ENCODE peak calls at places on chromosomes 2 and 18, in six cellular contexts. One of them, this sample, is unnamed.

GRCh38 chr18:76452357-76452756 is 42.7 kb downstream of the ZNF516 start:
- DNase-seq in MV-4-11: peak
- DNase-seq in CD8-positive, alpha-beta T cell: no peak
- DNase-seq in activated T-helper 1 cell treated with Interleukin-2 at 50 U/mL for 16 hours: no peak
- DNase-seq in activated CD4-positive, CD25-positive, alpha-beta regulatory T cell: no peak
- DNase-seq in GF-D8: peak
- DNase-seq in this sample: no peak

GRCh38 chr2:105005170-105005569 is 32.7 kb upstream of the MRPS9 start:
- DNase-seq in MV-4-11: no peak
- DNase-seq in CD8-positive, alpha-beta T cell: no peak
- DNase-seq in activated T-helper 1 cell treated with Interleukin-2 at 50 U/mL for 16 hours: no peak
- DNase-seq in activated CD4-positive, CD25-positive, alpha-beta regulatory T cell: no peak
- DNase-seq in GF-D8: no peak
- DNase-seq in this sample: no peak

GRCh38 chr2:112939425-112939824 is 28.5 kb downstream of the IL37 start:
- DNase-seq in MV-4-11: no peak
- DNase-seq in CD8-positive, alpha-beta T cell: no peak
- DNase-seq in activated T-helper 1 cell treated with Interleukin-2 at 50 U/mL for 16 hours: no peak
- DNase-seq in activated CD4-positive, CD25-positive, alpha-beta regulatory T cell: no peak
- DNase-seq in GF-D8: no peak
- DNase-seq in this sample: no peak

GRCh38 chr18:79368681-79369080 is 27.0 kb upstream of the NFATC1 start:
- DNase-seq in MV-4-11: no peak
- DNase-seq in CD8-positive, alpha-beta T cell: no peak
- DNase-seq in activated T-helper 1 cell treated with Interleukin-2 at 50 U/mL for 16 hours: no peak
- DNase-seq in activated CD4-positive, CD25-positive, alpha-beta regulatory T cell: no peak
- DNase-seq in GF-D8: peak
- DNase-seq in this sample: no peak

GRCh38 chr18:7870855-7871254 is 303.7 kb downstream of the PTPRM start:
- DNase-seq in MV-4-11: no peak
- DNase-seq in CD8-positive, alpha-beta T cell: no peak
- DNase-seq in activated T-helper 1 cell treated with Interleukin-2 at 50 U/mL for 16 hours: no peak
- DNase-seq in activated CD4-positive, CD25-positive, alpha-beta regulatory T cell: no peak
- DNase-seq in GF-D8: no peak
- DNase-seq in this sample: no peak

GRCh38 chr2:168835961-168836360 is 33.5 kb downstream of the NOSTRIN start:
- DNase-seq in MV-4-11: no peak
- DNase-seq in CD8-positive, alpha-beta T cell: no peak
- DNase-seq in activated T-helper 1 cell treated with Interleukin-2 at 50 U/mL for 16 hours: no peak
- DNase-seq in activated CD4-positive, CD25-positive, alpha-beta regulatory T cell: no peak
- DNase-seq in GF-D8: no peak
- DNase-seq in this sample: no peak

GRCh38 chr2:55490554-55490953 is 29.0 kb upstream of the CFAP36 start:
- DNase-seq in MV-4-11: no peak
- DNase-seq in CD8-positive, alpha-beta T cell: no peak
- DNase-seq in activated T-helper 1 cell treated with Interleukin-2 at 50 U/mL for 16 hours: no peak
- DNase-seq in activated CD4-positive, CD25-positive, alpha-beta regulatory T cell: no peak
- DNase-seq in GF-D8: no peak
- DNase-seq in this sample: peak

GRCh38 chr18:58977801-58978200 is 113.1 kb downstream of the ZNF532 start:
- DNase-seq in MV-4-11: no peak
- DNase-seq in CD8-positive, alpha-beta T cell: no peak
- DNase-seq in activated T-helper 1 cell treated with Interleukin-2 at 50 U/mL for 16 hours: no peak
- DNase-seq in activated CD4-positive, CD25-positive, alpha-beta regulatory T cell: no peak
- DNase-seq in GF-D8: no peak
- DNase-seq in this sample: no peak

This sample was measured in foreskin melanocyte.